ENCODE peak calls at places on chromosomes 4 and X, in five cellular contexts. One of them, this sample, is unnamed.

GRCh38 chr4:40325406-40326019 is 9.6 kb upstream of the CHRNA9 start:
- DNase-seq in heart left ventricle: no peak
- DNase-seq in left ventricle myocardium inferior: no peak
- DNase-seq in K562: peak
- DNase-seq in right lobe of liver: no peak
- DNase-seq in this sample: no peak

GRCh38 chrX:52359614-52360232 is 9.1 kb upstream of the XAGE2 start:
- DNase-seq in heart left ventricle: no peak
- DNase-seq in left ventricle myocardium inferior: no peak
- DNase-seq in K562: no peak
- DNase-seq in right lobe of liver: no peak
- DNase-seq in this sample: no peak

GRCh38 chrX:43882294-43882681 is at the start of gene MAOB:
- DNase-seq in heart left ventricle: peak
- DNase-seq in left ventricle myocardium inferior: peak
- DNase-seq in K562: peak
- DNase-seq in right lobe of liver: peak
- DNase-seq in this sample: no peak

GRCh38 chr4:62399242-62399641 is 1199.1 kb downstream of the ADGRL3 start:
- DNase-seq in heart left ventricle: no peak
- DNase-seq in left ventricle myocardium inferior: no peak
- DNase-seq in K562: no peak
- DNase-seq in right lobe of liver: no peak
- DNase-seq in this sample: no peak

GRCh38 chr4:150619032-150619431 is 37.1 kb downstream of the MAB21L2 start:
- DNase-seq in heart left ventricle: no peak
- DNase-seq in left ventricle myocardium inferior: no peak
- DNase-seq in K562: no peak
- DNase-seq in right lobe of liver: no peak
- DNase-seq in this sample: no peak

GRCh38 chr4:22356996-22357596 is 158.8 kb downstream of the ADGRA3 start:
- DNase-seq in heart left ventricle: no peak
- DNase-seq in left ventricle myocardium inferior: no peak
- DNase-seq in K562: no peak
- DNase-seq in right lobe of liver: no peak
- DNase-seq in this sample: no peak

GRCh38 chr4:147620315-147620714 is 3.1 kb downstream of the TMEM184C start:
- DNase-seq in heart left ventricle: no peak
- DNase-seq in left ventricle myocardium inferior: no peak
- DNase-seq in K562: no peak
- DNase-seq in right lobe of liver: no peak
- DNase-seq in this sample: no peak

GRCh38 chr4:139242511-139243051 is 37.4 kb downstream of the MGARP start:
- DNase-seq in heart left ventricle: no peak
- DNase-seq in left ventricle myocardium inferior: no peak
- DNase-seq in K562: no peak
- DNase-seq in right lobe of liver: no peak
- DNase-seq in this sample: no peak

GRCh38 chrX:112643721-112644120 is 36.0 kb downstream of the LHFPL1 start:
- DNase-seq in heart left ventricle: no peak
- DNase-seq in left ventricle myocardium inferior: no peak
- DNase-seq in K562: no peak
- DNase-seq in right lobe of liver: no peak
- DNase-seq in this sample: no peak

GRCh38 chr4:89588366-89588765 is 248.6 kb downstream of the SNCA start:
- DNase-seq in heart left ventricle: no peak
- DNase-seq in left ventricle myocardium inferior: no peak
- DNase-seq in K562: no peak
- DNase-seq in right lobe of liver: no peak
- DNase-seq in this sample: no peak

GRCh38 chr4:137531951-137532868 is at the start of gene PCDH18:
- DNase-seq in heart left ventricle: peak
- DNase-seq in left ventricle myocardium inferior: peak
- DNase-seq in K562: no peak
- DNase-seq in right lobe of liver: peak
- DNase-seq in this sample: peak

GRCh38 chrX:110056419-110056818 is 53.5 kb downstream of the TMEM164 start:
- DNase-seq in heart left ventricle: no peak
- DNase-seq in left ventricle myocardium inferior: no peak
- DNase-seq in K562: no peak
- DNase-seq in right lobe of liver: no peak
- DNase-seq in this sample: no peak

GRCh38 chr4:98261291-98262271 is at the start of gene RAP1GDS1:
- DNase-seq in heart left ventricle: peak
- DNase-seq in left ventricle myocardium inferior: peak
- DNase-seq in K562: peak
- DNase-seq in right lobe of liver: peak
- DNase-seq in this sample: no peak

GRCh38 chr4:165343353-165344191 is 16.1 kb downstream of the MSMO1 start:
- DNase-seq in heart left ventricle: no peak
- DNase-seq in left ventricle myocardium inferior: no peak
- DNase-seq in K562: no peak
- DNase-seq in right lobe of liver: no peak
- DNase-seq in this sample: no peak
- TF ChIP-seq CTCF in heart left ventricle: peak
- TF ChIP-seq CTCF in left ventricle myocardium inferior: peak
- TF ChIP-seq CTCF in K562: peak
- TF ChIP-seq CTCF in right lobe of liver: no peak
- TF ChIP-seq CTCF in this sample: peak

DNA sequence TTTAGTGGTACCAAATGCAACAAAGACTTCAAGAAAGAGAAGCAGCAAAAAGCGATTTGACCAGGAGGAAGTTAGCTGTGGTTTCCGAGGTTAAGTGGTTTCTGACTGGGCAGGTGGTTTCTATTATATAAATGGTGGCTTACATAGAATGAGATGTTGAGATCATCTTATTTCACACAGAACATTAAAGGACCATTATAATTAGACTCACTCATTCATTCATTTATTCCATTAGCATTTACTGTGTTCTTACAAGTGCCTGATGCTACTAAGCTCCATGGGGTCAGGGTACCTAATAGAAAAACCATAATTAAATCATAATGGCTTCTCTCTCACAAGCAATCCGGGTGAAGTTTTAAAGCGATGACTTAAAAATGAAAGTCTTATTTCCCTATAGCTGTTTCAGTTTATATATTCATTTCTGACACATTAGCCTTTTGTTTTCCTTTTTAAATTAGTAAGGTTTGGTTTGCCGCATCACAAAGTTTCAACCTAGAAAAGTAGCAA is 10.6 kb downstream of the TSPAN6 start:
- DNase-seq in heart left ventricle: no peak
- DNase-seq in left ventricle myocardium inferior: no peak
- DNase-seq in K562: no peak
- DNase-seq in right lobe of liver: no peak
- DNase-seq in this sample: no peak
- H3K4me3 ChIP-seq in heart left ventricle: no peak
- H3K4me3 ChIP-seq in left ventricle myocardium inferior: no peak
- H3K4me3 ChIP-seq in K562: no peak
- H3K4me3 ChIP-seq in right lobe of liver: no peak
- H3K4me3 ChIP-seq in this sample: no peak

GRCh38 chr4:125316391-125316780 is 1.6 kb downstream of the FAT4 start:
- DNase-seq in heart left ventricle: peak
- DNase-seq in left ventricle myocardium inferior: peak
- DNase-seq in K562: no peak
- DNase-seq in right lobe of liver: peak
- DNase-seq in this sample: no peak

GRCh38 chr4:125313497-125313896 is 1.3 kb upstream of the FAT4 start:
- DNase-seq in heart left ventricle: no peak
- DNase-seq in left ventricle myocardium inferior: no peak
- DNase-seq in K562: peak
- DNase-seq in right lobe of liver: peak
- DNase-seq in this sample: peak

GRCh38 chr4:125313989-125314602 is 659 bp upstream of the FAT4 start:
- DNase-seq in heart left ventricle: no peak
- DNase-seq in left ventricle myocardium inferior: no peak
- DNase-seq in K562: no peak
- DNase-seq in right lobe of liver: peak
- DNase-seq in this sample: no peak

GRCh38 chr4:125315571-125316390 is 1.0 kb downstream of the FAT4 start:
- DNase-seq in heart left ventricle: peak
- DNase-seq in left ventricle myocardium inferior: peak
- DNase-seq in K562: no peak
- DNase-seq in right lobe of liver: peak
- DNase-seq in this sample: no peak

DNA sequence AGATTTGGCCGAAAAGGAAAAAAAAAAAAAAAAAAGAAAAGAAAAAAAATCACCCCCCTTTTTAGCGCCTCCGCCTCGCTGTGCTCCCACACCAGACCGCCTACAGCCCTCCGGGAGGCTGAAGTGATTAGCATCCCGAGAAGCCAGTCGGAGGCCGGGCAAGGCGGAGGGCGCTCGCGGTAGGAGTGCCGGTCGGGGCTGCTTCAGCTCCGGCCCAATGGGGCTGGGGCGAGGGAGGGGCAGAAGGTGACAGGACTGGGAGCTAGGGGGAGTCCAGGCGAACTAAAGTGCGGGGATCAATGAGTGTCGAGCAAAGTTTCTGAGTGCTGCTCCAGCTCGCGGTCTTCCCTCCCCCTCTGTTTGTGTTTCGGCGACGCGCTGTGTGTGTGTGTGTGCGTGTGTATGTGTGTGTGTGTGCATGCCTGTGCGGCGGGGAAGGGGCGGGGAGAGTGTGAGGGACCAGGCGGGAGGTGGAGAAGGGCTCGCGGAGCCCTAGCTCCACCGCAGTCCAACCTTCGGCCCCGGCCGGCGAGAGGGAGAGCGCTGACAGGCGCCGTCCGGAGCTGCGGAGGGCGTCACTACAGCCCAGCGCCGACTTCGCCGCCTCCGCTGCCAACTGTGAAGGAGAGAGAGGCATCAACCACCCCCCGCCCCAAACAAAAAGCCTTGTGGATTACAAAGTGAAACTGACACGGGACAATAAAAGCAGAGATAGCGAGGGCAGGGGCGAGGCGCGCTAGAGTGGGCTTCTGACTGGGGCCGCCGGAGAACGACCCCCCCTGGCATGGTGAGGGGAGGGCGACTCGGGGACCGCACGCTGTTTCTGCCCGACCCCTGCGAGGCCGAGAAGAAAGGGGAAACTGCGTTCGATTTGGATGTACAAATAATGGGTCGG is at the start of gene FAT4:
- DNase-seq in heart left ventricle: peak
- DNase-seq in left ventricle myocardium inferior: peak
- DNase-seq in K562: peak
- DNase-seq in right lobe of liver: peak
- DNase-seq in this sample: peak
- TF ChIP-seq CTCF in heart left ventricle: peak
- TF ChIP-seq CTCF in left ventricle myocardium inferior: peak
- TF ChIP-seq CTCF in K562: no peak
- TF ChIP-seq CTCF in right lobe of liver: no peak
- TF ChIP-seq CTCF in this sample: peak

GRCh38 chr4:64715741-64716140 is 306.5 kb upstream of the TECRL start:
- DNase-seq in heart left ventricle: no peak
- DNase-seq in left ventricle myocardium inferior: no peak
- DNase-seq in K562: no peak
- DNase-seq in right lobe of liver: no peak
- DNase-seq in this sample: no peak

GRCh38 chr4:64713256-64713840 is 304.1 kb upstream of the TECRL start:
- DNase-seq in heart left ventricle: no peak
- DNase-seq in left ventricle myocardium inferior: no peak
- DNase-seq in K562: peak
- DNase-seq in right lobe of liver: no peak
- DNase-seq in this sample: no peak

GRCh38 chr4:64721106-64721505 is 311.9 kb upstream of the TECRL start:
- DNase-seq in heart left ventricle: no peak
- DNase-seq in left ventricle myocardium inferior: no peak
- DNase-seq in K562: no peak
- DNase-seq in right lobe of liver: no peak
- DNase-seq in this sample: no peak

DNA sequence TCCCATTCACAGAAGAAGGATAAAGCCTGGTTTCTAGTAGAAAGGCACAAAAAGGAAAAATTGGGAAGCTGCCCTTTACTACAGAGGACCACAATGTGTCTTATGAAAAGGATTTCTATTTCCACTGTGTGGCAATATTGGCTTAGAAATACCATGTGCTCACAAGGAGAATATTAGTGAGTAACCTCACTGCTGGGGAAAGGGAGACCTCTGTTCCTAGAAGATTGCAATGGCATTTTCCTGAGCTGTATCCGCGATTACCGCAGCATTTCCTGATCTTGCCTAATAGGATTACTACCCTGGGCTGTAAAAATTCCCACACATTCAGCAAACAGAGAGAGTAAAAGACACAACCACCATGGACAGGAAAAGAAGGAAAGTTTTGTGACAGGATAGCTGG is 308.8 kb upstream of the TECRL start:
- DNase-seq in heart left ventricle: no peak
- DNase-seq in left ventricle myocardium inferior: no peak
- DNase-seq in K562: no peak
- DNase-seq in right lobe of liver: no peak
- DNase-seq in this sample: no peak
- H3K4me3 ChIP-seq in heart left ventricle: no peak
- H3K4me3 ChIP-seq in left ventricle myocardium inferior: no peak
- H3K4me3 ChIP-seq in K562: no peak
- H3K4me3 ChIP-seq in right lobe of liver: no peak
- H3K4me3 ChIP-seq in this sample: no peak